ENCODE peak calls at places on chromosome 15, in six cellular contexts. P is psoas muscle, V is mesendoderm, Q is aorta, C is GM06990, D is tibial nerve. L is an unnamed sample.

GRCh38 chr15:43346305-43346704 is 15.9 kb upstream of the LCMT2 start:
- DNase-seq in P (no peak), V (no peak), Q (no peak), C (no peak), D (no peak), L (no peak)

GRCh38 chr15:90211440-90212168 is 10.5 kb downstream of the SEMA4B start:
- DNase-seq in P (no peak), V (no peak), Q (peak; percentile 50), C (no peak), D (no peak), L (no peak)

GRCh38 chr15:72168131-72168825 is 29.3 kb downstream of the GRAMD2A start:
- DNase-seq in P (no peak), V (peak; percentile 84), Q (peak; percentile 49), C (no peak), D (no peak), L (no peak)

GRCh38 chr15:42971830-42972229 is 51.3 kb upstream of the TTBK2 start:
- DNase-seq in P (no peak), V (no peak), Q (no peak), C (no peak), D (no peak), L (no peak)

GRCh38 chr15:90642464-90643300 is 74.5 kb upstream of the BLM start:
- DNase-seq in P (no peak), V (peak; percentile 43), Q (no peak), C (no peak), D (no peak), L (no peak)

GRCh38 chr15:81160312-81161214 is 26.5 kb downstream of the CFAP161 start:
- DNase-seq in P (peak; percentile 64), V (no peak), Q (peak; percentile 54), C (no peak), D (peak; percentile 64), L (peak; percentile 77)

GRCh38 chr15:75928680-75929608 is 25.3 kb downstream of the FBXO22 start:
- DNase-seq in P (no peak), V (peak; percentile 76), Q (no peak), C (no peak), D (no peak), L (no peak)

GRCh38 chr15:70741677-70742293 is 21.6 kb downstream of the UACA start:
- DNase-seq in P (no peak), V (no peak), Q (no peak), C (no peak), D (no peak), L (no peak)

GRCh38 chr15:46815765-46816164 is 901.5 kb upstream of the SEMA6D start:
- DNase-seq in P (no peak), V (no peak), Q (peak; percentile 37), C (no peak), D (no peak), L (no peak)

GRCh38 chr15:35458176-35458856 is 87.6 kb downstream of the DPH6 start:
- DNase-seq in P (no peak), V (no peak), Q (no peak), C (no peak), D (no peak), L (no peak)

GRCh38 chr15:57861039-57861638 is 154.6 kb downstream of the POLR2M start:
- DNase-seq in P (no peak), V (peak; percentile 63), Q (no peak), C (no peak), D (no peak), L (no peak)

GRCh38 chr15:98800437-98801233 is 152.3 kb downstream of the IGF1R start:
- DNase-seq in P (peak; percentile 27), V (peak; percentile 95), Q (no peak), C (no peak), D (no peak), L (peak; percentile 70)

GRCh38 chr15:63194291-63194681 is 4.9 kb downstream of the RAB8B start:
- DNase-seq in P (no peak), V (no peak), Q (no peak), C (no peak), D (no peak), L (no peak)

GRCh38 chr15:63190993-63191392 is 1.6 kb downstream of the RAB8B start:
- DNase-seq in P (no peak), V (no peak), Q (no peak), C (no peak), D (no peak), L (no peak)

GRCh38 chr15:63189955-63190691 is 717 bp downstream of the RAB8B start:
- DNase-seq in P (no peak), V (peak; percentile 37), Q (no peak), C (no peak), D (no peak), L (peak; percentile 51)

GRCh38 chr15:63191895-63192603 is 2.6 kb downstream of the RAB8B start:
- DNase-seq in P (no peak), V (no peak), Q (no peak), C (peak; percentile 55), D (no peak), L (peak; percentile 11)

DNA sequence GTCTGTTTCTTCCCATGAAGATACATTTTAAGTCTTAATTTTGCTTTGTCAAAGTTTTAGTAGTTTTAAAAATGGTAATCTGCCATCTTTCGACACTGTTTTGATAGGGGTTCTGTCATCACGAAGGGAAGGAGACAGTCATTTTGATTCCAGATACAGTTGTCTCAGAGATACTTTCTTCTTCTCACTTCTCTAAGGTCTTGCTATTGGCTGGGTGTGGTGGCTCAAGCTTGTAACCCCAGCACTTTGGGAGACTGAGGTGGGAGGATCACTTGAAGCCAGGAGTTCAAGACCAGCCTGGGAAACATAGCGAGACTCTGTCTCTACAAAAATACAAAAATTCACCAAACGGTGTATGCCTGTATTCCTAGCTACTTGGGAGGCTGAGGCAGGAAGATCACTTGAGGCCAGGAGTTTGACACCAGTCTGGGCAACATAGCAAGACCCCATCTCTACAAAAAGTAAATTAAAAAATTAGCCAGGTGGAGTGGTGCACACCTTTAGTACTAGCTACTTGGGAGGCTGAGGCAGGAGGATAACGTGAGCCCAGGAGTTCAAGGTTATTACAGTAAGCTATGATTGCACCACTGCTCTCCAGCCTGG is 3.3 kb downstream of the RAB8B start:
- DNase-seq in P (no peak), V (no peak), Q (no peak), C (peak; percentile 28), D (no peak), L (peak; percentile 18)
- H3K4me3 ChIP-seq in P (no peak overlapping the region), V (no peak overlapping the region), Q (no peak overlapping the region), C (peak overlapping the region; percentile 36), D (no peak overlapping the region), L (no peak overlapping the region)

GRCh38 chr15:64629063-64629462 is 146.3 kb downstream of the RBPMS2 start:
- DNase-seq in P (no peak), V (no peak), Q (no peak), C (no peak), D (no peak), L (no peak)
- H3K4me3 ChIP-seq in P (no peak overlapping the region), V (no peak overlapping the region), Q (no peak overlapping the region), C (no peak overlapping the region), D (no peak overlapping the region), L (no peak overlapping the region)

DNA sequence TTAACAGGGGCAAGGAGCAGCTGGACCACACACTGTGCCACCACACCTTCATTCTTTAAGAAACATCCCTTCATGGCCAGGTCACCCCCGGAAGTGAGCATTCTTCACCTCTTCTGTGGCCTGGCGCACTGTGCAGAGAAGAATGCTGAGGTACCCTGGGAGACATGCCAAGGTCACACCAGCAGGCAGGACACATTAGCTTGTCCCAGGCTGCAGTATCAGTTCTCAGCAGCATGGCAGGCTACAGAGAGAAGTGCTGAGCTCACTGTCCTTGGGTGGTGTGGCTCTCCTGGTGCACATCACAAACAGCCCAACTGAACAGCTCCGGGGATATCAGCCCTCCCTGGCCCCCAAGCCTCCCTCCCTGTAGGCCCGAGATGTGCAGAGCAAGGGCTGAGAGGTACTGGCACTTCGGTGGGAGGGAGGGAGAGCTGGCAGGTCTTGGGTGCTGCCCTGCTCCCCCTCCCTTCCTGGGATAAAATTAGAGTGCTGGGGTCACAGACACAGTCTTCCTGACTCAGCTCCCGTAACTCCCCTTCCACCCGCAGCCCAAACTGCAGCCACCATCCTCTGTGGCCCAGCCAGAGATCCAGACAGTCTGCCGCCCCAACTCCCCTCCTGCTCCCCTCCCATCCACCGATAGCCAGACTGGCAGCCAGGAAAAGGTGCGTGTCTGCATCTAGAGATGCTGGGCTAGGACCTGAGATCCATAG is 13.4 kb downstream of the SEMA7A start:
- DNase-seq in P (no peak), V (no peak), Q (no peak), C (no peak), D (no peak), L (no peak)
- H3K4me3 ChIP-seq in P (no peak overlapping the region), V (no peak overlapping the region), Q (no peak overlapping the region), C (peak overlapping the region; percentile 26), D (no peak overlapping the region), L (no peak overlapping the region)

DNA sequence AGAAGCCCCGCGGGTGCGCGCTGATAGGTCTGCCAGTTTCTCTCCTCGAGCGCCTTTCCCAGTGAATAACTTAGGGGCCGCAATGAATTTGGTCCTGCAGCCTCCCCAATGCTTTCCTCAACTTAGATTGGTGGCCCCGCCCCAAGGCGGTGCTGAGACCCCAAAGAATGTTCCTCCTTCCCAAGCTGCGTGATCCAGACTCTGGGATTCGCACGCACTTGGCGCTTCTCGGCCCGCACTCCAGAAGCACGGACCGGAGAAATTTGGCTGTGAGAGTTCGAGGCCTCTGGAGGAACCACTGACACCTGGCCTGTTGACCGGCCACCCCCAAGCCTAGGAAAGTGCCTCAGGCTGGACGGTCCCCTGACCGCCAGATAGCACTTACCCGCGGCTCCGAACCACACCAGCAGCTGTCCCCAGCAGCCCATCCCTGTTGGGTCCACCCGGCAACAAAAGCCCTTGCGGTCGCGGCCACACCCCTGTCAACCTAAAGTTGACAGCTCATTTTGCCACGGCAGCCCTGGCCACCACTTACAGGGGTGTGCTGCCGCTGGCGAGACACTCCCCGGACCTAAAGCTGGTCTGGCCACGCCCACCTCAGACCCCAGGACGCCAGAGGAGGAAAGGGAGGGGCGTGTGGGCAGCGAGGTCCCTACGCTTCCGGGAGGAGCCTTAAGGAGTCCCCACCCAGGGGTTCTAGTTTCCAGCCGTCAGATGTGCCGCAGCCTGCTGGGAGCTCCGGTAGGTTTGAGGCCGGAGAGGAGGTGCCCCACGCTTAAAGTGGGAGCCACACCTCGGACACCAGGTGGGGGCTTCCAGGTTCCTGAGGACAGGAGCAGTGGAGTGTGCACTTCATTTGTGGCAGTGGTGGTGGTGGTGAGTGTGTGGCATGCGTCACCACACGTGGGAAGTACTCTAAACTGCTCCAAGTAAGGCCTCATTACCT is at the start of gene LTK:
- DNase-seq in P (no peak), V (peak; percentile 67), Q (no peak), C (peak; percentile 45), D (no peak), L (no peak)
- H3K4me3 ChIP-seq in P (peak within 1 kb of the TSS; percentile 54), V (peak within 1 kb of the TSS; percentile 3), Q (no peak within 1 kb of the TSS), C (peak within 1 kb of the TSS; percentile 31), D (peak within 1 kb of the TSS; percentile 42), L (peak within 1 kb of the TSS; percentile 24)

GRCh38 chr15:28964098-28964497 is 78.3 kb downstream of the APBA2 start:
- DNase-seq in P (no peak), V (no peak), Q (no peak), C (no peak), D (no peak), L (no peak)

GRCh38 chr15:28961391-28961790 is 75.6 kb downstream of the APBA2 start:
- DNase-seq in P (no peak), V (no peak), Q (no peak), C (no peak), D (no peak), L (peak; percentile 46)

GRCh38 chr15:28963711-28964081 is 77.9 kb downstream of the APBA2 start:
- DNase-seq in P (no peak), V (no peak), Q (no peak), C (no peak), D (no peak), L (no peak)

GRCh38 chr15:28960979-28961378 is 75.2 kb downstream of the APBA2 start:
- DNase-seq in P (no peak), V (peak; percentile 16), Q (peak; percentile 17), C (no peak), D (no peak), L (peak; percentile 34)

GRCh38 chr15:28962851-28963710 is 77.3 kb downstream of the APBA2 start:
- DNase-seq in P (no peak), V (no peak), Q (no peak), C (no peak), D (no peak), L (peak; percentile 53)
- H3K4me3 ChIP-seq in P (no peak overlapping the region), V (no peak overlapping the region), Q (no peak overlapping the region), C (no peak overlapping the region), D (no peak overlapping the region), L (no peak overlapping the region)

L was measured in right atrium auricular region.